ENCODE peak calls at places on chromosomes 5 and 9, in nine cellular contexts. One of them, this sample, is unnamed.

GRCh38 chr5:142779163-142779562 is 9.0 kb downstream of the ARHGAP26 start:
- DNase-seq in SIG-M5: no peak
- DNase-seq in NCI-H1436: no peak
- DNase-seq in adipocyte: peak
- DNase-seq in NCI-H1930: no peak
- DNase-seq in adrenal gland: no peak
- DNase-seq in NCI-H1092 treated with DMSO at 0.1 percent for 48 hours: no peak
- DNase-seq in upper lobe of right lung: no peak
- DNase-seq in PC-3: no peak
- DNase-seq in this sample: no peak

GRCh38 chr5:5179597-5179996 is 39.5 kb downstream of the ADAMTS16 start:
- DNase-seq in upper lobe of right lung: no peak
- DNase-seq in adrenal gland: no peak
- DNase-seq in NCI-H1436: no peak
- DNase-seq in adipocyte: no peak
- DNase-seq in NCI-H1930: no peak
- DNase-seq in PC-3: no peak
- DNase-seq in NCI-H1092 treated with DMSO at 0.1 percent for 48 hours: no peak
- DNase-seq in SIG-M5: no peak
- DNase-seq in this sample: no peak

GRCh38 chr9:69580582-69580945 is 91.6 kb downstream of the APBA1 start:
- DNase-seq in upper lobe of right lung: no peak
- DNase-seq in PC-3: no peak
- DNase-seq in adipocyte: no peak
- DNase-seq in SIG-M5: no peak
- DNase-seq in adrenal gland: no peak
- DNase-seq in NCI-H1930: no peak
- DNase-seq in NCI-H1092 treated with DMSO at 0.1 percent for 48 hours: peak
- DNase-seq in NCI-H1436: no peak
- DNase-seq in this sample: no peak

GRCh38 chr5:156259618-156260017 is 67.3 kb upstream of the SGCD start:
- DNase-seq in NCI-H1930: no peak
- DNase-seq in PC-3: no peak
- DNase-seq in NCI-H1092 treated with DMSO at 0.1 percent for 48 hours: no peak
- DNase-seq in upper lobe of right lung: no peak
- DNase-seq in adipocyte: no peak
- DNase-seq in adrenal gland: no peak
- DNase-seq in NCI-H1436: no peak
- DNase-seq in SIG-M5: no peak
- DNase-seq in this sample: no peak

GRCh38 chr5:17854901-17855300 is 220.6 kb downstream of the TAF11L14 start:
- DNase-seq in upper lobe of right lung: no peak
- DNase-seq in PC-3: no peak
- DNase-seq in SIG-M5: no peak
- DNase-seq in NCI-H1930: no peak
- DNase-seq in adrenal gland: no peak
- DNase-seq in NCI-H1436: no peak
- DNase-seq in adipocyte: no peak
- DNase-seq in NCI-H1092 treated with DMSO at 0.1 percent for 48 hours: no peak
- DNase-seq in this sample: no peak

GRCh38 chr5:17400724-17401508 is 97.1 kb upstream of the TAF11L2 start:
- DNase-seq in adrenal gland: no peak
- DNase-seq in SIG-M5: no peak
- DNase-seq in PC-3: no peak
- DNase-seq in NCI-H1930: no peak
- DNase-seq in upper lobe of right lung: no peak
- DNase-seq in NCI-H1436: no peak
- DNase-seq in NCI-H1092 treated with DMSO at 0.1 percent for 48 hours: no peak
- DNase-seq in adipocyte: no peak
- DNase-seq in this sample: no peak

GRCh38 chr5:56496581-56497063 is 263.5 kb upstream of the ANKRD55 start:
- DNase-seq in adrenal gland: no peak
- DNase-seq in SIG-M5: no peak
- DNase-seq in upper lobe of right lung: no peak
- DNase-seq in NCI-H1930: peak
- DNase-seq in PC-3: no peak
- DNase-seq in NCI-H1436: no peak
- DNase-seq in adipocyte: no peak
- DNase-seq in NCI-H1092 treated with DMSO at 0.1 percent for 48 hours: peak
- DNase-seq in this sample: no peak

GRCh38 chr5:157750320-157750719 is 6.8 kb downstream of the LSM11 start:
- DNase-seq in PC-3: peak
- DNase-seq in adrenal gland: peak
- DNase-seq in adipocyte: peak
- DNase-seq in upper lobe of right lung: no peak
- DNase-seq in SIG-M5: no peak
- DNase-seq in NCI-H1092 treated with DMSO at 0.1 percent for 48 hours: no peak
- DNase-seq in NCI-H1930: no peak
- DNase-seq in NCI-H1436: no peak
- DNase-seq in this sample: no peak

GRCh38 chr5:157766441-157766840 is 22.9 kb downstream of the LSM11 start:
- DNase-seq in SIG-M5: no peak
- DNase-seq in NCI-H1436: no peak
- DNase-seq in NCI-H1930: no peak
- DNase-seq in NCI-H1092 treated with DMSO at 0.1 percent for 48 hours: no peak
- DNase-seq in upper lobe of right lung: no peak
- DNase-seq in adrenal gland: no peak
- DNase-seq in PC-3: no peak
- DNase-seq in adipocyte: no peak
- DNase-seq in this sample: no peak

GRCh38 chr9:68552700-68553099 is 12.0 kb upstream of the TMEM252 start:
- DNase-seq in adrenal gland: no peak
- DNase-seq in NCI-H1930: no peak
- DNase-seq in SIG-M5: no peak
- DNase-seq in adipocyte: no peak
- DNase-seq in upper lobe of right lung: no peak
- DNase-seq in NCI-H1092 treated with DMSO at 0.1 percent for 48 hours: no peak
- DNase-seq in PC-3: peak
- DNase-seq in NCI-H1436: no peak
- DNase-seq in this sample: no peak

GRCh38 chr5:157484768-157485167 is 24.8 kb downstream of the NIPAL4 start:
- DNase-seq in adipocyte: peak
- DNase-seq in NCI-H1092 treated with DMSO at 0.1 percent for 48 hours: no peak
- DNase-seq in PC-3: no peak
- DNase-seq in upper lobe of right lung: peak
- DNase-seq in adrenal gland: peak
- DNase-seq in NCI-H1436: no peak
- DNase-seq in SIG-M5: peak
- DNase-seq in NCI-H1930: no peak
- DNase-seq in this sample: no peak

GRCh38 chr5:139104577-139105271 is 93.4 kb downstream of the SIL1 start:
- DNase-seq in NCI-H1930: no peak
- DNase-seq in SIG-M5: no peak
- DNase-seq in adrenal gland: peak
- DNase-seq in adipocyte: peak
- DNase-seq in PC-3: peak
- DNase-seq in upper lobe of right lung: no peak
- DNase-seq in NCI-H1092 treated with DMSO at 0.1 percent for 48 hours: peak
- DNase-seq in NCI-H1436: no peak
- DNase-seq in this sample: peak

GRCh38 chr5:98513378-98513777 is 260.1 kb upstream of the RGMB start:
- DNase-seq in PC-3: no peak
- DNase-seq in NCI-H1436: peak
- DNase-seq in adipocyte: no peak
- DNase-seq in adrenal gland: no peak
- DNase-seq in NCI-H1930: no peak
- DNase-seq in upper lobe of right lung: no peak
- DNase-seq in NCI-H1092 treated with DMSO at 0.1 percent for 48 hours: no peak
- DNase-seq in SIG-M5: no peak
- DNase-seq in this sample: no peak

This sample was measured in kidney.